ENCODE peak calls at places on chromosome 4, in four cellular contexts. T is HCT116, E is colonic mucosa, B is GM23248. H is an unnamed sample. For H3K4me1, the result is how much of the 10 kb centered on the place peaks cover.

GRCh38 chr4:98804403-98804802 is 124.5 kb downstream of the EIF4E start:
- DNase-seq in T (no peak), E (no peak), B (no peak), H (no peak)

GRCh38 chr4:35491093-35491492 is 753.2 kb downstream of the ARAP2 start:
- DNase-seq in T (no peak), E (no peak), B (no peak), H (no peak)

GRCh38 chr4:151567056-151567455 is 158.1 kb downstream of the FHIP1A start:
- DNase-seq in T (no peak), E (no peak), B (no peak), H (no peak)

GRCh38 chr4:25884040-25884788 is 21.4 kb upstream of the SEL1L3 start:
- DNase-seq in T (no peak), E (no peak), B (peak), H (no peak)

GRCh38 chr4:165443276-165443675 is 64.5 kb downstream of the CPE start:
- DNase-seq in T (no peak), E (no peak), B (no peak), H (no peak)

GRCh38 chr4:38980903-38981676 is 51.1 kb downstream of the TMEM156 start:
- DNase-seq in T (no peak), E (no peak), B (peak), H (no peak)

GRCh38 chr4:90357117-90357710 is 230.0 kb downstream of the CCSER1 start:
- DNase-seq in T (peak), E (no peak), B (peak), H (no peak)

GRCh38 chr4:12636191-12636590 is 847.9 kb downstream of the RAB28 start:
- DNase-seq in T (no peak), E (no peak), B (no peak), H (no peak)

GRCh38 chr4:101853028-101853427 is 62.5 kb downstream of the BANK1 start:
- DNase-seq in T (no peak), E (no peak), B (no peak), H (no peak)

GRCh38 chr4:88823058-88823919 is 125.7 kb upstream of the NAP1L5 start:
- DNase-seq in T (peak), E (peak), B (peak), H (peak)

GRCh38 chr4:88818650-88819470 is 121.2 kb upstream of the NAP1L5 start:
- DNase-seq in T (peak), E (peak), B (peak), H (no peak)

GRCh38 chr4:88822034-88822433 is 124.4 kb upstream of the NAP1L5 start:
- DNase-seq in T (no peak), E (no peak), B (no peak), H (no peak)

GRCh38 chr4:88817740-88818139 is 120.1 kb upstream of the NAP1L5 start:
- DNase-seq in T (no peak), E (no peak), B (no peak), H (no peak)

GRCh38 chr4:88820723-88821368 is 123.2 kb upstream of the NAP1L5 start:
- DNase-seq in T (no peak), E (no peak), B (no peak), H (no peak)
- H3K4me1 ChIP-seq in T (under half), E (under half), B (under half), H (under half)

GRCh38 chr4:153485374-153485773 is 19.2 kb downstream of the TMEM131L start:
- DNase-seq in T (no peak), E (no peak), B (no peak), H (no peak)
- H3K27ac ChIP-seq in T (peak), E (no peak), B (peak), H (no peak)

GRCh38 chr4:147566762-147567161 is 50.4 kb upstream of the TMEM184C start:
- DNase-seq in T (no peak), E (no peak), B (no peak), H (no peak)
- H3K4me1 ChIP-seq in T (under half), E (under half), B (under half), H (under half)

DNA sequence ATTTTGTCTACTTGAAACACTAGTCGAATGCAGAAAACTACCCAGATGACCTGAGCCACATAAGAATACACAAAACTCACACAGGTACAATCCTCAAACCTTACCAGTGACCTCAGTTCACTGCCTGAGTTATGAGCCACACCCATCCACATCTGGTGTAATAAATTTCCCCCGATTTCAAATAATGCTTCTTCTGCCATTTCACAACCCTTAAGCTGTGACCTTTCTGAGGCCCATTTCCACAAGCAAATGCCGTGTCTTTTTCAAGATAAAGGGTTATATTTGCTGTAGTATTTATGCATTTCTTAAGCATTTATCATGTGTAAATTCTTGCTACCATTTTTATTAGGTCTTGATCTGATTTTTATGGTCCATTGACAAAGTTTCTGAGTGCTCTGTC is 1.8 kb upstream of the ARHGEF38 start:
- DNase-seq in T (no peak), E (no peak), B (no peak), H (no peak)
- H3K27ac ChIP-seq in T (no peak), E (peak), B (no peak), H (no peak)

GRCh38 chr4:104967034-104967401 is 179.7 kb upstream of the TET2 start:
- DNase-seq in T (no peak), E (peak), B (no peak), H (no peak)
- H3K4me1 ChIP-seq in T (under half), E (under half), B (under half), H (under half)

GRCh38 chr4:139552908-139553307 is 3.1 kb downstream of the SETD7 start:
- DNase-seq in T (no peak), E (no peak), B (no peak), H (no peak)

GRCh38 chr4:139550724-139551429 is 5.1 kb downstream of the SETD7 start:
- DNase-seq in T (no peak), E (peak), B (peak), H (no peak)

GRCh38 chr4:139554726-139555072 is 1.3 kb downstream of the SETD7 start:
- DNase-seq in T (no peak), E (no peak), B (no peak), H (no peak)

GRCh38 chr4:139553751-139554670 is 2.0 kb downstream of the SETD7 start:
- DNase-seq in T (no peak), E (no peak), B (peak), H (no peak)

GRCh38 chr4:139552506-139552905 is 3.5 kb downstream of the SETD7 start:
- DNase-seq in T (no peak), E (no peak), B (peak), H (no peak)
- H3K27ac ChIP-seq in T (no peak), E (no peak), B (peak), H (peak)

GRCh38 chr4:93502991-93503390 is 325.6 kb upstream of the ATOH1 start:
- DNase-seq in T (no peak), E (no peak), B (no peak), H (no peak)
- H3K4me1 ChIP-seq in T (under half), E (under half), B (under half), H (under half)

DNA sequence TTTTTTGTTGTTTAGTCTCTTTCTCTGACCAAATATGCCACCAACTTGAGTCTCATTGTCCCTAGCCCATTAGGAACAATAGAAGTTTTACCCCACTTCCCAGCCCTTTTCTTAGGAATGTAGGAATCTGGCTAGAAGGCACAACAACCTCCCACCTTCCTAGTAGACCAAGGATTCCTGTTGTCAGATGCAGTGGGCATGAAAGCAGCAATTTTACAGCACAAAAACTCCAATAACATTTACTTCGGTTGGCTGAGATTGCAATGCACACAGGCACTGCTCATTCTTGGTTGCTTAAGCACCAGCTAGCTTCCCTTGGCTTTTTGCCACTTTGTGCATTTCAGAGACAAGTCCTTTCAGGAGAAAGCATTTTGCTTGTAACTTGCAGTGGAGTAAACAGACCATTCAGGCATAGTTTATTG is 312.8 kb downstream of the TENM3 start:
- DNase-seq in T (no peak), E (no peak), B (peak), H (no peak)
- H3K27ac ChIP-seq in T (no peak), E (no peak), B (no peak), H (no peak)

H was measured in upper lobe of right lung.